ENCODE peak calls at places on chromosomes 1 and 21, in six cellular contexts. Z is H1, F is tibial nerve, X is sigmoid colon, H is SK-N-SH, C is transverse colon. Q is an unnamed sample.

GRCh38 chr1:40273547-40274166 is 15.6 kb downstream of the ZMPSTE24 start:
- DNase-seq in Z (no peak), F (no peak), X (no peak), H (no peak), C (no peak), Q (no peak)

GRCh38 chr1:51328279-51328678 is 2.1 kb downstream of the TTC39A start:
- DNase-seq in Z (no peak), F (no peak), X (no peak), H (no peak), C (no peak), Q (no peak)

GRCh38 chr1:116986531-116987255 is 14.9 kb upstream of the CD101 start:
- DNase-seq in Z (no peak), F (no peak), X (no peak), H (no peak), C (no peak), Q (no peak)

GRCh38 chr1:154714638-154715037 is 106.7 kb upstream of the ADAR start:
- DNase-seq in Z (no peak), F (no peak), X (no peak), H (no peak), C (peak; percentile 21), Q (no peak)

GRCh38 chr1:24764848-24765247 is 19.6 kb downstream of the CLIC4 start:
- DNase-seq in Z (no peak), F (no peak), X (no peak), H (no peak), C (no peak), Q (no peak)

GRCh38 chr1:72366473-72366872 is 84.1 kb upstream of the NEGR1 start:
- DNase-seq in Z (no peak), F (no peak), X (no peak), H (no peak), C (no peak), Q (no peak)

GRCh38 chr1:52955129-52955970 is 28.3 kb downstream of the SCP2 start:
- DNase-seq in Z (no peak), F (no peak), X (no peak), H (peak; percentile 56), C (no peak), Q (no peak)

GRCh38 chr1:97506368-97506767 is 414.5 kb downstream of the DPYD start:
- DNase-seq in Z (no peak), F (no peak), X (no peak), H (no peak), C (no peak), Q (no peak)

GRCh38 chr21:32516729-32517649 is 68.3 kb downstream of the TCP10L start:
- DNase-seq in Z (no peak), F (no peak), X (peak; percentile 67), H (no peak), C (no peak), Q (no peak)

GRCh38 chr1:112633628-112634027 is 14.0 kb downstream of the CAPZA1 start:
- DNase-seq in Z (no peak), F (no peak), X (no peak), H (no peak), C (no peak), Q (no peak)
- TF ChIP-seq EP300 in Z (no peak), F (no peak), X (no peak), H (no peak), C (no peak), Q (no peak)

DNA sequence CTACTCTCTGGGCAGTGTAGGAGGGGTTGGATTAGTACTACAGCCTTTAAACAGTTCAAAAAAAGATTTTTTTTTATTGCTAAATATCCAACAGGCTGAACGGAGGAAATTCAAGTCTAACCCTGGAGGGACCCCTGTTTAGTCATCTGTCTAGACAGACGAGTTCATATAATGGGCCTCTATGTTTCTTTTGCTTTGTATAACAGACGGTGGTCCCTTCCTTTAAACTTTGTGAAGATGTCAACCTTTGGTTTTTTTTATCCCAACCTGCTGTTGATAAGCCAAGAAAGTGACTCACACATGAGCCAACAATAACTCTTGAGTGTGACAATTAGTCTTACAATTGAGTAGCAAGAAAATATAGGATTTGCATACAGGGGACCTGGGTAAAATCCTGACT is 29.8 kb downstream of the TGFB2 start:
- DNase-seq in Z (no peak), F (no peak), X (no peak), H (no peak), C (no peak), Q (no peak)
- TF ChIP-seq EP300 in Z (no peak), F (no peak), X (no peak), H (no peak), C (no peak), Q (no peak)

DNA sequence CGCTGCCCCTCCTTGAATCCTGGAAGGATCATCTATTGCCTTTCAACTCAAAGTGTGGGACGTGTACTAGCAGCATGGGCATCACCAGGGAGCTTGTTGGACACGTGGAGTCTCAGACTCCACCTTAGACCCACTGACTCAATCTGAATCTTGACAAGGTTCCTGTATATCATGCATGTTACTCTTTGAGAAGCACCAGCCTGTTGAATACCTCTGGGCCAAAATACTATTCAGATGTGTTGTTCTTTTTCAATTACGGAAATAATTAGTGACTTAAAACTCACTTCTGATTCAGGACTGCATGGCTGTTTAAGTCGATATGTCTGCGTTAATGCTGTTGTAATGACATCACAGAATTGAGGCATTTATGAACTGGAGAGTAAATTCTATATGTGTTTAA is 70.8 kb downstream of the ST6GALNAC3 start:
- DNase-seq in Z (no peak), F (no peak), X (no peak), H (no peak), C (no peak), Q (no peak)
- TF ChIP-seq EP300 in Z (no peak), F (no peak), X (no peak), H (no peak), C (no peak), Q (no peak)

DNA sequence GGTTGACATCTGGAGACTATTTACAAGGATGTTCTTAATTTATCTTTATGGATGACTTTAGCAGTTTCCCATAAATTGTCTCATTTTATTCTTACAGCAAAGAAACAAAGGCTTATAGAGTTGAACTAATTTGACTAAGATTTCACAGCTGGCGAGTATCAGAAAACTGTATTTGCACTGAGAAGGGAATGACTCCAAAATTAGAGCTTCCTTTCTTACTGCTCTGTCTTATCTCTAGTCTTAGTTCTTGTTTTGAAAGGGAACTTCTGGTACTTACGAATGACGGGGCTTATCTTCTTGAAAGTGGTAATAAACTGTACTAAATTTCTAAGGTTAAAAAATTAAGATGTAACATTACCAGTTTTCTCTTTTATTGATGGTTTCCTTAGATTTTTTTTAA is 13.6 kb downstream of the CNST start:
- DNase-seq in Z (no peak), F (no peak), X (no peak), H (no peak), C (no peak), Q (no peak)
- TF ChIP-seq EP300 in Z (no peak), F (no peak), X (no peak), H (no peak), C (no peak), Q (no peak)

GRCh38 chr1:60160141-60160540 is 86.6 kb upstream of the C1orf87 start:
- DNase-seq in Z (no peak), F (no peak), X (no peak), H (no peak), C (no peak), Q (no peak)

DNA sequence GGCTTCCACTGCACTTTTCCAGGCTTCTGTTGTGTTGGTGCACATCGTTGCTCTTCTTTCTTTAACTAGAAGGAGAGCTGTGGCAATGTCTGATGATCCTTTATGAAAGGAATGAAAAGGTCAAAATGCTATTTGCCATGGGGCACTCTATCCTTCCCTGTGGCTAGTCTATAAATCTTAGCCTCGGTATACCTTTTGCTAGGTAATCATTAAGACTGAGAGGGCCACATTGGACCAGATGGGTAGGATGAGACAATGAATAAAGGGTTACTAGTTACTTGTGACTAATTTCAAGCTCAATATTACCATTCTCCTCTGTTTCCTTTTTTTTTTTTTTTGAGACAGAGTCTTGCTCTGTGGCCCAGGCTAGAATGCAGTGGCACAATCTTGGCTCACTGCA is 89.4 kb upstream of the C1orf87 start:
- DNase-seq in Z (no peak), F (no peak), X (no peak), H (no peak), C (no peak), Q (no peak)
- TF ChIP-seq EP300 in Z (no peak), F (no peak), X (no peak), H (no peak), C (no peak), Q (no peak)

GRCh38 chr1:161952603-161953172 is 71.0 kb downstream of the OLFML2B start:
- DNase-seq in Z (no peak), F (no peak), X (no peak), H (no peak), C (no peak), Q (no peak)

GRCh38 chr1:161954050-161954449 is 69.6 kb downstream of the OLFML2B start:
- DNase-seq in Z (no peak), F (no peak), X (no peak), H (no peak), C (no peak), Q (no peak)

GRCh38 chr1:161954466-161954865 is 69.2 kb downstream of the OLFML2B start:
- DNase-seq in Z (no peak), F (no peak), X (no peak), H (no peak), C (no peak), Q (no peak)

GRCh38 chr1:161951646-161952045 is 72.0 kb downstream of the OLFML2B start:
- DNase-seq in Z (no peak), F (no peak), X (no peak), H (no peak), C (no peak), Q (no peak)

DNA sequence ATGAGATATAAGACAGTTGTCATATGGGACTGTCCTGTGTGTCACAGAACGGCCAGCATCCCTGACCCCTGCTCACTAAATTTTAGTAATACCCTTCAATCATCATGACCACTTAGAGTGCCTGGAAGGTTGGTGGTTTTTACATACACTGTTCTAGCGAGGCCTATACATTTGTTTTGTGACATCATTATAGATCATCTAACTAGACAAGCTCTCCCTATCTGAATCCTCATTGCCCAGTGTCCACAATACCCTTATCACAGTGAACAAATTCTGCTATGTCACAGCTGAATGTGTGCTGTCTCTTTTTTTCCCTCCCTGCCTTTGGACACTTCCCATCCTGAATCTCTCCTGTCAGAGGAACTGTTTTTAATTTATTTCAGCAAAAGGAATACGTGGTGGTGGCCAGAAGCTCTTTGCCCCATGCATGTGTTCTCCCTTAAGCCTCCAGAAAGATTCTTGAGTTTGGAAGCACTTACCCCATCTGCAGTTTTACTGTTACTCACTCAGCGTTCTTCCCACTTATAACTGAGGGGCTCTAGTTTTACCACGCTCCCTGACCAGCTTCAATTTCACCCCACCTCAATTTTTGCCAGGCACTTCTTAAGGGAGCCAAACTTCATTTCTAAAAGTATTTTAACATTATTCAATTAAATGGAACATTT is 70.3 kb downstream of the OLFML2B start:
- DNase-seq in Z (no peak), F (no peak), X (no peak), H (no peak), C (no peak), Q (no peak)
- TF ChIP-seq EP300 in Z (no peak), F (no peak), X (no peak), H (no peak), C (no peak), Q (no peak)

GRCh38 chr1:113692824-113693431 is 66.4 kb downstream of the PHTF1 start:
- DNase-seq in Z (no peak), F (no peak), X (no peak), H (no peak), C (no peak), Q (no peak)
- TF ChIP-seq EP300 in Z (no peak), F (no peak), X (no peak), H (no peak), C (no peak), Q (no peak)

DNA sequence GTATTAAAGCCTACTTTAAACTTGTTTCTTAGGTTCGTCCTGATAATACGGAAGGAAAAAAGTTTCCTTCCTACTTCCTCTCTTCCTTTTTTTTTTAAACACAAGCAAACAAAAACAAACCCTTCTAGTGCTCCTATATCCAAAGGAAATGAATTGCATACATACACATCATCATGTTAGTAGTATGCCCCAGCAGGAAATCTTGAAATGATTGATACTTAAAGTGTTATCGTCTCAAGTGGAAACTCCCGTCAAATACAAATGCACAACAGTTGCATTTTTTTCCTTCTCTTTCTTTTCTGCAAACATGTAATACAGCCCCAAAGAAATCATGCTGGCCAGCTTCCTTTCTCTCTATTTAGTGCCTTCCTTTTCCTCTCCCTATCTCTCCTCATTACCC is 336.8 kb upstream of the ADGRL2 start:
- DNase-seq in Z (no peak), F (no peak), X (no peak), H (no peak), C (no peak), Q (no peak)
- TF ChIP-seq EP300 in Z (no peak), F (no peak), X (no peak), H (no peak), C (no peak), Q (no peak)

Q was measured in esophagus muscularis mucosa.